ENCODE peak calls at places on chromosomes 2 and 18, in four cellular contexts. L is NCI-H2081, K is left kidney, T is HFFc6. P is an unnamed sample.

GRCh38 chr18:3154214-3154613 is 65.6 kb downstream of the MYOM1 start:
- DNase-seq in L (no peak), K (no peak), T (no peak), P (no peak)

GRCh38 chr2:191659198-191659597 is 18.7 kb upstream of the NABP1 start:
- DNase-seq in L (no peak), K (no peak), T (no peak), P (no peak)

GRCh38 chr2:1715184-1716012 is 28.9 kb downstream of the PXDN start:
- DNase-seq in L (peak; percentile 94), K (no peak), T (no peak), P (no peak)

GRCh38 chr2:137050949-137051348 is 285.6 kb downstream of the THSD7B start:
- DNase-seq in L (no peak), K (peak; percentile 3), T (no peak), P (no peak)

GRCh38 chr2:102592601-102593000 is 26.8 kb upstream of the SLC9A2 start:
- DNase-seq in L (no peak), K (no peak), T (no peak), P (no peak)

GRCh38 chr2:54394392-54394791 is 61.7 kb upstream of the SPTBN1 start:
- DNase-seq in L (no peak), K (no peak), T (no peak), P (no peak)

GRCh38 chr2:202610367-202610766 is 24.4 kb upstream of the FAM117B start:
- DNase-seq in L (no peak), K (no peak), T (no peak), P (no peak)

GRCh38 chr2:61138859-61139258 is 23.1 kb upstream of the C2orf74 start:
- DNase-seq in L (no peak), K (no peak), T (no peak), P (no peak)

GRCh38 chr2:241501099-241501541 is 7.3 kb downstream of the STK25 start:
- DNase-seq in L (no peak), K (no peak), T (no peak), P (no peak)

GRCh38 chr2:17166506-17166905 is 351.7 kb downstream of the RAD51AP2 start:
- DNase-seq in L (peak; percentile 97), K (peak; percentile 68), T (no peak), P (no peak)

GRCh38 chr2:43880952-43881351 is 42.2 kb downstream of the ABCG8 start:
- DNase-seq in L (no peak), K (no peak), T (no peak), P (no peak)

GRCh38 chr2:67996772-67997527 is 65.9 kb downstream of the C1D start:
- DNase-seq in L (no peak), K (no peak), T (no peak), P (no peak)

GRCh38 chr2:28340312-28341202 is 52.1 kb upstream of the FOSL2 start:
- DNase-seq in L (no peak), K (no peak), T (no peak), P (no peak)

GRCh38 chr2:19736191-19736831 is 165.5 kb downstream of the TTC32 start:
- DNase-seq in L (no peak), K (peak; percentile 74), T (no peak), P (no peak)

GRCh38 chr2:44245068-44245861 is 30.0 kb upstream of the SLC3A1 start:
- DNase-seq in L (peak; percentile 47), K (peak; percentile 63), T (peak; percentile 44), P (no peak)

GRCh38 chr18:79458131-79458838 is 62.6 kb downstream of the NFATC1 start:
- DNase-seq in L (no peak), K (no peak), T (peak; percentile 70), P (no peak)

GRCh38 chr2:27520316-27520715 is 23.7 kb downstream of the GCKR start:
- DNase-seq in L (no peak), K (no peak), T (no peak), P (no peak)

GRCh38 chr2:204691911-204692510 is 146.7 kb downstream of the PARD3B start:
- DNase-seq in L (peak; percentile 70), K (peak; percentile 92), T (peak; percentile 83), P (no peak)

P was measured in GM06990.